ENCODE peak calls at places on chromosomes 11 and 22, in ten cellular contexts. C is DMS79 treated with DMSO at 0.1 percent for 48 hours; G is 8988T; K is HTR-8/SVneo; W is HFFc6; I is posterior cingulate gyrus; S is stimulated activated CD4-positive, alpha-beta T cell treated with anti-CD3 and anti-CD28 coated beads, Interleukin-4, amount 100 ng/mL, for 4 hours; L is PC-9; H is NCI-H774; V is lower leg skin. Z is an unnamed sample.

GRCh38 chr22:36977401-36977861 is 41.8 kb downstream of the TST start:
- DNase-seq in C (no peak), G (no peak), K (no peak), W (peak; percentile 31), I (no peak), S (peak; percentile 76), L (no peak), H (peak; percentile 1), V (peak; percentile 92), Z (no peak)

GRCh38 chr11:18071098-18071705 is 25.1 kb upstream of the TPH1 start:
- DNase-seq in C (no peak), G (no peak), K (no peak), W (no peak), I (no peak), S (no peak), L (no peak), H (peak; percentile 93), V (no peak), Z (no peak)

GRCh38 chr11:36371590-36371989 is 75.5 kb downstream of the PRR5L start:
- DNase-seq in C (no peak), G (no peak), K (no peak), W (no peak), I (no peak), S (no peak), L (no peak), H (no peak), V (no peak), Z (no peak)

GRCh38 chr22:32069579-32070372 is 26.7 kb downstream of the SLC5A1 start:
- DNase-seq in C (no peak), G (no peak), K (no peak), W (no peak), I (no peak), S (no peak), L (no peak), H (no peak), V (no peak), Z (no peak)

GRCh38 chr11:14202263-14203173 is 156.5 kb downstream of the RRAS2 start:
- DNase-seq in C (no peak), G (no peak), K (no peak), W (no peak), I (no peak), S (no peak), L (no peak), H (no peak), V (no peak), Z (no peak)

GRCh38 chr11:76553554-76554476 is 109.0 kb downstream of the EMSY start:
- DNase-seq in C (no peak), G (no peak), K (no peak), W (no peak), I (no peak), S (no peak), L (no peak), H (no peak), V (no peak), Z (no peak)

GRCh38 chr11:31825453-31826391 is 14.6 kb upstream of the PAX6 start:
- DNase-seq in C (no peak), G (no peak), K (no peak), W (no peak), I (no peak), S (no peak), L (no peak), H (no peak), V (no peak), Z (no peak)

GRCh38 chr22:39292002-39292401 is 27.4 kb downstream of the RPL3 start:
- DNase-seq in C (no peak), G (no peak), K (no peak), W (no peak), I (no peak), S (no peak), L (peak; percentile 72), H (no peak), V (no peak), Z (no peak)

GRCh38 chr11:2886191-2886894 is 768 bp upstream of the CDKN1C start:
- DNase-seq in C (no peak), G (no peak), K (no peak), W (no peak), I (no peak), S (no peak), L (no peak), H (no peak), V (no peak), Z (no peak)

Z was measured in foreskin melanocyte.